ENCODE peak calls at places on chromosomes 6 and 20, in ten cellular contexts. C is spleen, X is IMR-90, G is endothelial cell of umbilical vein, J is A549, K is adrenal gland, S is uterus, Y is H1, T is heart left ventricle, Q is stomach. O is an unnamed sample.

GRCh38 chr20:16243470-16243869 is 329.8 kb downstream of the KIF16B start:
- DNase-seq in C (no peak), X (no peak), G (no peak), J (no peak), K (peak; percentile 32), S (no peak), Y (no peak), T (no peak), Q (no peak), O (no peak)

GRCh38 chr20:57967364-57967763 is 257.5 kb upstream of the PMEPA1 start:
- DNase-seq in C (no peak), X (no peak), G (no peak), J (no peak), K (no peak), S (no peak), Y (no peak), T (no peak), Q (no peak), O (no peak)

GRCh38 chr6:87698618-87699017 is 3.4 kb downstream of the AKIRIN2 start:
- DNase-seq in C (no peak), X (peak; percentile 40), G (peak; percentile 46), J (no peak), K (no peak), S (no peak), Y (no peak), T (no peak), Q (no peak), O (no peak)

GRCh38 chr20:25525857-25526256 is 59.5 kb downstream of the NINL start:
- DNase-seq in C (no peak), X (peak; percentile 98), G (no peak), J (peak; percentile 35), K (peak; percentile 65), S (no peak), Y (no peak), T (no peak), Q (no peak), O (no peak)

GRCh38 chr6:45681860-45682488 is 304.2 kb upstream of the SUPT3H start:
- DNase-seq in C (no peak), X (no peak), G (no peak), J (no peak), K (peak; percentile 37), S (no peak), Y (no peak), T (no peak), Q (no peak), O (peak; percentile 68)

GRCh38 chr6:30311669-30312068 is 15.1 kb upstream of the TRIM39 start:
- DNase-seq in C (no peak), X (no peak), G (no peak), J (no peak), K (peak; percentile 15), S (no peak), Y (no peak), T (no peak), Q (no peak), O (no peak)

GRCh38 chr20:58216334-58216733 is 12.1 kb downstream of the ANKRD60 start:
- DNase-seq in C (no peak), X (peak; percentile 19), G (no peak), J (no peak), K (no peak), S (no peak), Y (no peak), T (no peak), Q (no peak), O (no peak)

GRCh38 chr6:138689849-138690248 is 83.7 kb upstream of the CCDC28A start:
- DNase-seq in C (no peak), X (peak; percentile 36), G (no peak), J (no peak), K (no peak), S (no peak), Y (no peak), T (no peak), Q (no peak), O (no peak)

GRCh38 chr6:170117111-170117972 is 173.5 kb downstream of the DLL1 start:
- DNase-seq in C (peak; percentile 76), X (no peak), G (no peak), J (no peak), K (no peak), S (no peak), Y (peak; percentile 35), T (no peak), Q (peak; percentile 24), O (no peak)

GRCh38 chr20:63466250-63466825 is 6.1 kb downstream of the KCNQ2 start:
- DNase-seq in C (no peak), X (no peak), G (no peak), J (no peak), K (no peak), S (no peak), Y (no peak), T (no peak), Q (no peak), O (no peak)

GRCh38 chr6:37057678-37058077 is 52.2 kb downstream of the FGD2 start:
- DNase-seq in C (no peak), X (no peak), G (no peak), J (no peak), K (no peak), S (no peak), Y (no peak), T (no peak), Q (no peak), O (no peak)

GRCh38 chr6:133817460-133818047 is 71.4 kb upstream of the TCF21 start:
- DNase-seq in C (no peak), X (no peak), G (no peak), J (no peak), K (peak; percentile 12), S (no peak), Y (peak; percentile 96), T (no peak), Q (no peak), O (no peak)

GRCh38 chr6:15036690-15037245 is 209.1 kb upstream of the JARID2 start:
- DNase-seq in C (no peak), X (no peak), G (no peak), J (no peak), K (peak; percentile 19), S (no peak), Y (peak; percentile 55), T (peak; percentile 91), Q (peak; percentile 39), O (peak; percentile 65)
- TF ChIP-seq POLR2A in C (no peak), X (no peak), G (no peak), J (no peak), K (no peak), S (no peak), Y (no peak), T (no peak), Q (no peak), O (no peak)

DNA sequence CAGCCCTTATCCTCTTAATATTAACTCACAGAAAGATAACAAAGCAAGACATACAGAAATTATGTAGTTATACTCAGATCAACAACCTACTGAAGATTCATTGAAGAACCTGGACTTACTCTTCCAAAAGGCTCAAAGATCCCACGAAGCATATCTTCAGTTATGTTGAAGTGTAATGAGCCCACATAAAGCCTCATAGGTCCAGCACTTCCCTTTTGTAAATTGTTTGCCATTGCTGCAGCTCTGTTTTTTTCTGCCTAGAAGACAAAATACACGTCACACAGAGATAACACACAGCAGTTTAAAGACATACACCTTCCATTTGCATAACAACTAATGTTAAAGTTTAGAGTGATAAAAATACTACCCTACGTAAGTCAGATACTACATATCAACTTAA is 20.4 kb downstream of the RBM39 start:
- DNase-seq in C (no peak), X (no peak), G (no peak), J (no peak), K (no peak), S (no peak), Y (no peak), T (no peak), Q (no peak), O (no peak)
- H3K4me1 ChIP-seq in C (peaks cover 8% of the 10 kb centered on the region), X (no peaks in the 10 kb centered on the region), G (no peaks in the 10 kb centered on the region), J (no peaks in the 10 kb centered on the region), K (no peaks in the 10 kb centered on the region), S (no peaks in the 10 kb centered on the region), Y (no peaks in the 10 kb centered on the region), T (peaks cover 26% of the 10 kb centered on the region), Q (peaks cover 88% of the 10 kb centered on the region), O (peaks cover 4% of the 10 kb centered on the region)

GRCh38 chr20:59583428-59584277 is 20.7 kb upstream of the PHACTR3 start:
- DNase-seq in C (peak; percentile 75), X (no peak), G (no peak), J (no peak), K (peak; percentile 30), S (no peak), Y (no peak), T (peak; percentile 84), Q (peak; percentile 29), O (peak; percentile 31)

GRCh38 chr20:59586613-59587012 is 17.7 kb upstream of the PHACTR3 start:
- DNase-seq in C (peak; percentile 25), X (no peak), G (no peak), J (no peak), K (no peak), S (no peak), Y (no peak), T (no peak), Q (no peak), O (no peak)

GRCh38 chr20:59587570-59587969 is 16.8 kb upstream of the PHACTR3 start:
- DNase-seq in C (peak; percentile 48), X (no peak), G (no peak), J (no peak), K (no peak), S (no peak), Y (no peak), T (peak; percentile 4), Q (no peak), O (no peak)

GRCh38 chr20:59584278-59584925 is 19.9 kb upstream of the PHACTR3 start:
- DNase-seq in C (peak; percentile 30), X (no peak), G (no peak), J (no peak), K (no peak), S (no peak), Y (no peak), T (no peak), Q (no peak), O (no peak)

GRCh38 chr20:59585714-59586404 is 18.5 kb upstream of the PHACTR3 start:
- DNase-seq in C (peak; percentile 47), X (no peak), G (no peak), J (no peak), K (no peak), S (no peak), Y (no peak), T (peak; percentile 41), Q (no peak), O (no peak)
- TF ChIP-seq POLR2A in C (no peak), X (no peak), G (no peak), J (no peak), K (no peak), S (no peak), Y (no peak), T (no peak), Q (no peak), O (no peak)

GRCh38 chr20:14632906-14633305 is 295.5 kb upstream of the FLRT3 start:
- DNase-seq in C (no peak), X (no peak), G (no peak), J (no peak), K (no peak), S (no peak), Y (no peak), T (no peak), Q (no peak), O (no peak)

GRCh38 chr20:14633507-14633906 is 296.1 kb upstream of the FLRT3 start:
- DNase-seq in C (no peak), X (no peak), G (no peak), J (no peak), K (no peak), S (no peak), Y (no peak), T (no peak), Q (no peak), O (no peak)

GRCh38 chr20:14634666-14635065 is 297.3 kb upstream of the FLRT3 start:
- DNase-seq in C (no peak), X (no peak), G (no peak), J (no peak), K (no peak), S (no peak), Y (no peak), T (no peak), Q (no peak), O (no peak)

GRCh38 chr20:14631011-14631410 is 293.6 kb upstream of the FLRT3 start:
- DNase-seq in C (no peak), X (no peak), G (no peak), J (no peak), K (no peak), S (no peak), Y (no peak), T (no peak), Q (no peak), O (no peak)
- H3K4me1 ChIP-seq in C (no peaks in the 10 kb centered on the region), X (no peaks in the 10 kb centered on the region), G (no peaks in the 10 kb centered on the region), J (no peaks in the 10 kb centered on the region), K (no peaks in the 10 kb centered on the region), S (no peaks in the 10 kb centered on the region), Y (no peaks in the 10 kb centered on the region), T (no peaks in the 10 kb centered on the region), Q (no peaks in the 10 kb centered on the region), O (no peaks in the 10 kb centered on the region)

O was measured in body of pancreas.